ENCODE peak calls at places on chromosomes 16 and 17, in nine cellular contexts. One of them, this sample, is unnamed. For H3K4me1, the result is how much of the 10 kb centered on the place peaks cover.

GRCh38 chr16:12141556-12141955 is 165.0 kb downstream of the SNX29 start:
- DNase-seq in neural progenitor cell: no peak
- DNase-seq in HCT116: no peak
- DNase-seq in GM23338: no peak
- DNase-seq in SK-N-SH: no peak
- DNase-seq in MM.1S: no peak
- DNase-seq in OCI-LY7: no peak
- DNase-seq in PC-3: peak
- DNase-seq in hepatocyte: no peak
- DNase-seq in this sample: no peak

GRCh38 chr17:15121426-15121825 is 143.7 kb downstream of the PMP22 start:
- DNase-seq in neural progenitor cell: no peak
- DNase-seq in HCT116: no peak
- DNase-seq in GM23338: no peak
- DNase-seq in SK-N-SH: no peak
- DNase-seq in MM.1S: no peak
- DNase-seq in OCI-LY7: no peak
- DNase-seq in PC-3: no peak
- DNase-seq in hepatocyte: peak
- DNase-seq in this sample: peak

GRCh38 chr17:16486373-16487250 is 5.4 kb downstream of the LRRC75A start:
- DNase-seq in neural progenitor cell: peak
- DNase-seq in HCT116: no peak
- DNase-seq in GM23338: peak
- DNase-seq in SK-N-SH: peak
- DNase-seq in MM.1S: no peak
- DNase-seq in OCI-LY7: no peak
- DNase-seq in PC-3: peak
- DNase-seq in hepatocyte: peak
- DNase-seq in this sample: peak

GRCh38 chr16:68707341-68708152 is 29.5 kb upstream of the CDH1 start:
- DNase-seq in neural progenitor cell: peak
- DNase-seq in HCT116: peak
- DNase-seq in GM23338: peak
- DNase-seq in SK-N-SH: no peak
- DNase-seq in MM.1S: no peak
- DNase-seq in OCI-LY7: no peak
- DNase-seq in PC-3: peak
- DNase-seq in hepatocyte: peak
- DNase-seq in this sample: no peak

GRCh38 chr16:4261557-4262172 is 11.2 kb downstream of the TFAP4 start:
- DNase-seq in neural progenitor cell: peak
- DNase-seq in HCT116: peak
- DNase-seq in GM23338: peak
- DNase-seq in SK-N-SH: peak
- DNase-seq in MM.1S: no peak
- DNase-seq in OCI-LY7: peak
- DNase-seq in PC-3: peak
- DNase-seq in hepatocyte: peak
- DNase-seq in this sample: peak

GRCh38 chr17:41824086-41824485 is 11.3 kb downstream of the FKBP10 start:
- DNase-seq in neural progenitor cell: no peak
- DNase-seq in HCT116: no peak
- DNase-seq in GM23338: no peak
- DNase-seq in SK-N-SH: no peak
- DNase-seq in MM.1S: no peak
- DNase-seq in OCI-LY7: no peak
- DNase-seq in PC-3: no peak
- DNase-seq in hepatocyte: no peak
- DNase-seq in this sample: peak

GRCh38 chr16:4106516-4106915 is 9.7 kb downstream of the ADCY9 start:
- DNase-seq in neural progenitor cell: no peak
- DNase-seq in HCT116: no peak
- DNase-seq in GM23338: no peak
- DNase-seq in SK-N-SH: no peak
- DNase-seq in MM.1S: no peak
- DNase-seq in OCI-LY7: no peak
- DNase-seq in PC-3: no peak
- DNase-seq in hepatocyte: no peak
- DNase-seq in this sample: no peak

GRCh38 chr17:27349540-27350021 is 55.7 kb downstream of the WSB1 start:
- DNase-seq in neural progenitor cell: no peak
- DNase-seq in HCT116: peak
- DNase-seq in GM23338: peak
- DNase-seq in SK-N-SH: no peak
- DNase-seq in MM.1S: no peak
- DNase-seq in OCI-LY7: no peak
- DNase-seq in PC-3: no peak
- DNase-seq in hepatocyte: no peak
- DNase-seq in this sample: no peak

GRCh38 chr17:81854974-81855774 is 5.2 kb downstream of the P4HB start:
- DNase-seq in neural progenitor cell: no peak
- DNase-seq in HCT116: no peak
- DNase-seq in GM23338: peak
- DNase-seq in SK-N-SH: peak
- DNase-seq in MM.1S: peak
- DNase-seq in OCI-LY7: no peak
- DNase-seq in PC-3: peak
- DNase-seq in hepatocyte: no peak
- DNase-seq in this sample: peak

DNA sequence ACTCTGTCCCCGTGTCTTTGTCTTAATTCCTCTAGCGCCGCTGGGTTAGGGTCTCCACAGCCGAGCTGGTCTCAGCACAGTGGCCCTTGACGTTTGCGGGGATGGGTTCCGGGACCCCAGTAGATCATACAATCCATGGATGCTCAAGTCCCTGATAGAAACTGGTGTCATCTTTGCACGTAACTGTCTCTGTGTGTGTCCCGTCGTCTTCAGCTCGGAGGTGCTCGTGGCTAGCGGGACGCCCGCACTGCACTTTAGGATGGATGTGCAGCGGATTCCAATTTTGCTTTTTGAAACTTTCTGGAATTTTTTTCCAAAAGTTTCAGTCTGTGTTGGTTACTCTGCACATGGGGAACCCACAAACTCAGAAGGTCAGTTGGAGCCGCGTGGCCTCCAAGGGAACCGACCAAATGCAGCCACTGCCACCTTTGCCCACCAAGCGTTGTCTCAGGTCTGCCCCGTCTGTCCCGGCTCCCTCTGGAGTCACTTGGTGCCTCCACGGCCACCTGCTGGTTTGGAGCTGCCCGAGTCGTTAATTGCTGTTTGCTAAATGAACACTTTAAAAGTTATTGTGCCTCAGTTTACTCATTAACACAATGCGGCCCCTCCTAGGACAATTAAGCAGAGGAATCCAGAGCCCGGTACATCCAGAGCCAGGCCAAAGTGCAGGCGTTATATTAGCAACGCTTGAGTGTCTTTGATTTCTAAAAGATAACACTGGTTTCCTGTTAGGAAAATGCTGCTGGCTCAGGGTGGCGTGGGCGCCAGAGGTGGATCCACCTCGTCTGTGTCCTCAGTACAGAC is 5.3 kb upstream of the DPEP1 start:
- DNase-seq in neural progenitor cell: no peak
- DNase-seq in HCT116: no peak
- DNase-seq in GM23338: no peak
- DNase-seq in SK-N-SH: peak
- DNase-seq in MM.1S: no peak
- DNase-seq in OCI-LY7: no peak
- DNase-seq in PC-3: no peak
- DNase-seq in hepatocyte: no peak
- DNase-seq in this sample: no peak
- H3K4me1 ChIP-seq in neural progenitor cell: under half
- H3K4me1 ChIP-seq in HCT116: under half
- H3K4me1 ChIP-seq in GM23338: under half
- H3K4me1 ChIP-seq in SK-N-SH: under half
- H3K4me1 ChIP-seq in MM.1S: under half
- H3K4me1 ChIP-seq in OCI-LY7: under half
- H3K4me1 ChIP-seq in PC-3: under half
- H3K4me1 ChIP-seq in hepatocyte: under half
- H3K4me1 ChIP-seq in this sample: under half

DNA sequence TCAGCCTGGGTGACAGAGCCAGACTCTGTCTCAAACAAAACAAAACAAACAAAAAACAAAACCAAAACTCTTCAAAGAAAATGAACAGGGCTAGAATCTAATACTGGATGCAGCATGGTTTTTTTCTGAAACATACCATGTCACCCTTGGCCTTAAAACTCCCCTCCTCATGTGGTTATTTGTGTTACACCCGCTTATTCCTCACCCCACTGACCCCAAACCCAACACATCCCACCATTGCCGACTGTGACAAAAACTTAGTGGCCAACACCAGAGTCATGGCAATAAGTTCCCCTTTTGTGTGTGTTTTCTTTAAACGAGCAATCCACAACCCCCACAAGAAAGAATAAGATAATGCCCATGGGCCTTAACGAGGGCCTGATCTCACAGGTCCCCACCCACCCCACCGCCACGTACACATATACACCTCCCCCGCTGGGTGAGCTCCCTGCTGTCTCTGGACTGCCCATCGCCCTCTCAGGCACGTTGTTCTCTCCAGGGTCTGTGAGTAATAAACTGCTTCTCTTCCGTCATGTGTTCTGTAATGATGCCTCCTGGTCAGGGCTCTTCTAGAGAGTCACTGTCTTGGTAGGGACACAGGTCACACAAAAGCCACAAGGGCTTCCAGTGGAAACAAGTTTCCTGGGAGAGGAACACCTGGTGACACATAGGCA is 16.8 kb upstream of the ENGASE start:
- DNase-seq in neural progenitor cell: no peak
- DNase-seq in HCT116: no peak
- DNase-seq in GM23338: no peak
- DNase-seq in SK-N-SH: no peak
- DNase-seq in MM.1S: no peak
- DNase-seq in OCI-LY7: no peak
- DNase-seq in PC-3: no peak
- DNase-seq in hepatocyte: no peak
- DNase-seq in this sample: no peak
- TF ChIP-seq EZH2phosphoT487 in neural progenitor cell: no peak
- TF ChIP-seq EZH2phosphoT487 in HCT116: no peak
- TF ChIP-seq EZH2phosphoT487 in GM23338: no peak
- TF ChIP-seq EZH2phosphoT487 in SK-N-SH: no peak
- TF ChIP-seq EZH2phosphoT487 in MM.1S: no peak
- TF ChIP-seq EZH2phosphoT487 in OCI-LY7: no peak
- TF ChIP-seq EZH2phosphoT487 in PC-3: no peak
- TF ChIP-seq EZH2phosphoT487 in hepatocyte: no peak
- TF ChIP-seq EZH2phosphoT487 in this sample: no peak

GRCh38 chr17:73799781-73800627 is 155.8 kb upstream of the SDK2 start:
- DNase-seq in neural progenitor cell: no peak
- DNase-seq in HCT116: no peak
- DNase-seq in GM23338: no peak
- DNase-seq in SK-N-SH: no peak
- DNase-seq in MM.1S: no peak
- DNase-seq in OCI-LY7: no peak
- DNase-seq in PC-3: peak
- DNase-seq in hepatocyte: no peak
- DNase-seq in this sample: no peak
- H3K4me1 ChIP-seq in neural progenitor cell: under half
- H3K4me1 ChIP-seq in HCT116: under half
- H3K4me1 ChIP-seq in GM23338: under half
- H3K4me1 ChIP-seq in SK-N-SH: under half
- H3K4me1 ChIP-seq in MM.1S: under half
- H3K4me1 ChIP-seq in OCI-LY7: under half
- H3K4me1 ChIP-seq in PC-3: under half
- H3K4me1 ChIP-seq in hepatocyte: under half
- H3K4me1 ChIP-seq in this sample: under half

GRCh38 chr16:20740901-20741491 is 622 bp downstream of the THUMPD1 start:
- DNase-seq in neural progenitor cell: peak
- DNase-seq in HCT116: peak
- DNase-seq in GM23338: peak
- DNase-seq in SK-N-SH: peak
- DNase-seq in MM.1S: peak
- DNase-seq in OCI-LY7: peak
- DNase-seq in PC-3: peak
- DNase-seq in hepatocyte: peak
- DNase-seq in this sample: peak

GRCh38 chr16:20741555-20742285 is at the start of gene THUMPD1:
- DNase-seq in neural progenitor cell: peak
- DNase-seq in HCT116: peak
- DNase-seq in GM23338: peak
- DNase-seq in SK-N-SH: peak
- DNase-seq in MM.1S: peak
- DNase-seq in OCI-LY7: peak
- DNase-seq in PC-3: peak
- DNase-seq in hepatocyte: peak
- DNase-seq in this sample: peak

GRCh38 chr16:20743591-20743990 is 2.0 kb upstream of the THUMPD1 start:
- DNase-seq in neural progenitor cell: no peak
- DNase-seq in HCT116: no peak
- DNase-seq in GM23338: no peak
- DNase-seq in SK-N-SH: no peak
- DNase-seq in MM.1S: no peak
- DNase-seq in OCI-LY7: no peak
- DNase-seq in PC-3: no peak
- DNase-seq in hepatocyte: no peak
- DNase-seq in this sample: no peak

GRCh38 chr16:20744922-20745440 is 3.4 kb upstream of the THUMPD1 start:
- DNase-seq in neural progenitor cell: no peak
- DNase-seq in HCT116: no peak
- DNase-seq in GM23338: no peak
- DNase-seq in SK-N-SH: no peak
- DNase-seq in MM.1S: no peak
- DNase-seq in OCI-LY7: no peak
- DNase-seq in PC-3: no peak
- DNase-seq in hepatocyte: no peak
- DNase-seq in this sample: no peak

GRCh38 chr16:20740007-20740883 is 1.4 kb downstream of the THUMPD1 start:
- DNase-seq in neural progenitor cell: no peak
- DNase-seq in HCT116: no peak
- DNase-seq in GM23338: peak
- DNase-seq in SK-N-SH: peak
- DNase-seq in MM.1S: peak
- DNase-seq in OCI-LY7: peak
- DNase-seq in PC-3: peak
- DNase-seq in hepatocyte: no peak
- DNase-seq in this sample: peak
- TF ChIP-seq EZH2phosphoT487 in neural progenitor cell: no peak
- TF ChIP-seq EZH2phosphoT487 in HCT116: no peak
- TF ChIP-seq EZH2phosphoT487 in GM23338: no peak
- TF ChIP-seq EZH2phosphoT487 in SK-N-SH: no peak
- TF ChIP-seq EZH2phosphoT487 in MM.1S: no peak
- TF ChIP-seq EZH2phosphoT487 in OCI-LY7: no peak
- TF ChIP-seq EZH2phosphoT487 in PC-3: no peak
- TF ChIP-seq EZH2phosphoT487 in hepatocyte: no peak
- TF ChIP-seq EZH2phosphoT487 in this sample: no peak